ENCODE peak calls at places on chromosomes 7 and 10, in four cellular contexts. X is GM12878, D is H1, W is HepG2. I is an unnamed sample.

GRCh38 chr7:78769551-78770101 is 683.8 kb downstream of the MAGI2 start:
- DNase-seq in X (peak), D (no peak), W (no peak), I (no peak)

GRCh38 chr7:157096286-157097055 is 42.3 kb upstream of the UBE3C start:
- DNase-seq in X (no peak), D (no peak), W (no peak), I (no peak)

GRCh38 chr10:76311752-76312699 is 880.6 kb downstream of the LRMDA start:
- DNase-seq in X (no peak), D (no peak), W (peak), I (peak)

GRCh38 chr7:79361214-79361613 is 92.3 kb downstream of the MAGI2 start:
- DNase-seq in X (no peak), D (no peak), W (no peak), I (no peak)

GRCh38 chr10:124417846-124418725 is 637 bp downstream of the OAT start:
- DNase-seq in X (no peak), D (no peak), W (peak), I (peak)

GRCh38 chr10:8037199-8037801 is 17.2 kb upstream of the GATA3 start:
- DNase-seq in X (no peak), D (no peak), W (no peak), I (no peak)

GRCh38 chr7:69419928-69420327 is 178.3 kb upstream of the AUTS2 start:
- DNase-seq in X (no peak), D (no peak), W (no peak), I (no peak)

GRCh38 chr10:85188770-85189484 is 860.5 kb downstream of the CCSER2 start:
- DNase-seq in X (no peak), D (no peak), W (no peak), I (no peak)

GRCh38 chr10:69936091-69936490 is 116.6 kb upstream of the MACROH2A2 start:
- DNase-seq in X (no peak), D (no peak), W (no peak), I (peak)

GRCh38 chr10:75400769-75401568 is 595 bp downstream of the ZNF503 start:
- DNase-seq in X (no peak), D (no peak), W (no peak), I (no peak)

GRCh38 chr10:133060022-133060421 is 27.7 kb upstream of the ADGRA1 start:
- DNase-seq in X (no peak), D (no peak), W (no peak), I (no peak)

GRCh38 chr10:47249881-47250280 is 50.1 kb upstream of the GDF10 start:
- DNase-seq in X (no peak), D (no peak), W (no peak), I (no peak)

GRCh38 chr10:71085689-71086438 is 126.5 kb upstream of the UNC5B start:
- DNase-seq in X (no peak), D (no peak), W (no peak), I (no peak)

GRCh38 chr10:72083234-72084093 is 4.9 kb downstream of the SPOCK2 start:
- DNase-seq in X (no peak), D (no peak), W (no peak), I (no peak)

GRCh38 chr10:62594093-62594520 is 210.4 kb upstream of the ADO start:
- DNase-seq in X (peak), D (peak), W (peak), I (peak)

GRCh38 chr7:105643384-105643783 is 62.1 kb upstream of the EFCAB10 start:
- DNase-seq in X (no peak), D (no peak), W (no peak), I (peak)

GRCh38 chr10:98267069-98267893 is 713 bp downstream of the LOXL4 start:
- DNase-seq in X (no peak), D (no peak), W (no peak), I (no peak)

GRCh38 chr7:141785711-141786552 is 4.1 kb upstream of the TAS2R5 start:
- DNase-seq in X (peak), D (no peak), W (peak), I (peak)

GRCh38 chr7:85890244-85890811 is 703.5 kb upstream of the SEMA3D start:
- DNase-seq in X (no peak), D (no peak), W (peak), I (no peak)

GRCh38 chr7:44935016-44935415 is 43.8 kb downstream of the MYO1G start:
- DNase-seq in X (no peak), D (no peak), W (no peak), I (no peak)

GRCh38 chr10:132069849-132070182 is 4.1 kb downstream of the JAKMIP3 start:
- DNase-seq in X (no peak), D (no peak), W (no peak), I (no peak)

GRCh38 chr7:41385996-41386395 is 316.9 kb downstream of the INHBA start:
- DNase-seq in X (no peak), D (no peak), W (no peak), I (no peak)

GRCh38 chr10:45379891-45380540 is 6.0 kb downstream of the ALOX5 start:
- DNase-seq in X (no peak), D (no peak), W (no peak), I (no peak)

GRCh38 chr10:132962623-132963429 is 20.5 kb upstream of the CFAP46 start:
- DNase-seq in X (no peak), D (no peak), W (no peak), I (no peak)

GRCh38 chr10:37289833-37290464 is 164.6 kb downstream of the ANKRD30A start:
- DNase-seq in X (no peak), D (no peak), W (no peak), I (no peak)

GRCh38 chr10:31464552-31464951 is 145.5 kb downstream of the ZEB1 start:
- DNase-seq in X (no peak), D (no peak), W (no peak), I (no peak)

GRCh38 chr7:43758861-43759683 is 592 bp downstream of the BLVRA start:
- DNase-seq in X (no peak), D (no peak), W (no peak), I (peak)

GRCh38 chr7:52365349-52365748 is 670.1 kb upstream of the POM121L12 start:
- DNase-seq in X (no peak), D (no peak), W (no peak), I (no peak)

GRCh38 chr10:11178606-11179221 is 161.0 kb downstream of the CELF2 start:
- DNase-seq in X (peak), D (no peak), W (no peak), I (peak)

GRCh38 chr10:130399425-130399950 is 263.3 kb downstream of the GLRX3 start:
- DNase-seq in X (no peak), D (no peak), W (no peak), I (no peak)

GRCh38 chr7:16989883-16990413 is 108.2 kb upstream of the AGR3 start:
- DNase-seq in X (no peak), D (no peak), W (peak), I (no peak)

GRCh38 chr7:111384065-111384891 is 178.0 kb downstream of the IMMP2L start:
- DNase-seq in X (no peak), D (no peak), W (no peak), I (no peak)

GRCh38 chr7:79217468-79217867 is 236.0 kb downstream of the MAGI2 start:
- DNase-seq in X (no peak), D (no peak), W (peak), I (no peak)

GRCh38 chr10:30188567-30189253 is 129.3 kb upstream of the JCAD start:
- DNase-seq in X (no peak), D (no peak), W (no peak), I (no peak)

GRCh38 chr10:88926484-88927249 is 25.9 kb downstream of the ACTA2 start:
- DNase-seq in X (no peak), D (no peak), W (no peak), I (no peak)

GRCh38 chr7:123770378-123770777 is 21.6 kb upstream of the WASL start:
- DNase-seq in X (no peak), D (no peak), W (peak), I (no peak)

GRCh38 chr10:12540341-12540781 is 191.0 kb downstream of the CAMK1D start:
- DNase-seq in X (no peak), D (no peak), W (no peak), I (no peak)

GRCh38 chr7:142612264-142612881 is 136.9 kb upstream of the PRSS1 start:
- DNase-seq in X (no peak), D (no peak), W (no peak), I (no peak)

GRCh38 chr7:102836977-102837376 is 75.8 kb upstream of the LRRC17 start:
- DNase-seq in X (no peak), D (no peak), W (no peak), I (no peak)

GRCh38 chr7:17370901-17371550 is 72.6 kb downstream of the AHR start:
- DNase-seq in X (no peak), D (no peak), W (no peak), I (no peak)

DNA sequence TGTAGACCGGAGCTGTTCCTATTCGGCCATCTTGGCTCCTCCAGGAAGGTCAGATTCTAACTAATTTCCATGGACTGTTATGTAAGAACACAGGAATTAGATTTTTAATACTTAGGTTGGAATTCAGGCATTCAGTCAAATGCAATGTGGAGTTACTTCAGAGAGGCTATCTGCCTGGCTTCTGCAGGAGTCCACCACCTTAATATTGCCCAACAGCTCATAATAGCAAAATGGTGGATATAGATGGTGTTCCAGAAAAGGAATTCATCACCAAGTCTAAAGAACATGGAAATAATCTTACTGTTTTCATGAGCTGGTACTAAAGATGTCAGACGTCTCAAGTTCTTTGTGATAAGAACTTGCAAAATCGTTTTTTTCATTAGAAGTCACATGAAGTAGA is 39.5 kb downstream of the CRHR2 start:
- DNase-seq in X (no peak), D (no peak), W (no peak), I (no peak)
- H3K4me3 ChIP-seq in X (no peak), D (peak), W (no peak), I (no peak)

GRCh38 chr7:2212906-2213305 is 19.8 kb downstream of the MAD1L1 start:
- DNase-seq in X (no peak), D (no peak), W (no peak), I (no peak)
- TF ChIP-seq BRCA1 in X (no peak), D (no peak), W (no peak), I (no peak)

DNA sequence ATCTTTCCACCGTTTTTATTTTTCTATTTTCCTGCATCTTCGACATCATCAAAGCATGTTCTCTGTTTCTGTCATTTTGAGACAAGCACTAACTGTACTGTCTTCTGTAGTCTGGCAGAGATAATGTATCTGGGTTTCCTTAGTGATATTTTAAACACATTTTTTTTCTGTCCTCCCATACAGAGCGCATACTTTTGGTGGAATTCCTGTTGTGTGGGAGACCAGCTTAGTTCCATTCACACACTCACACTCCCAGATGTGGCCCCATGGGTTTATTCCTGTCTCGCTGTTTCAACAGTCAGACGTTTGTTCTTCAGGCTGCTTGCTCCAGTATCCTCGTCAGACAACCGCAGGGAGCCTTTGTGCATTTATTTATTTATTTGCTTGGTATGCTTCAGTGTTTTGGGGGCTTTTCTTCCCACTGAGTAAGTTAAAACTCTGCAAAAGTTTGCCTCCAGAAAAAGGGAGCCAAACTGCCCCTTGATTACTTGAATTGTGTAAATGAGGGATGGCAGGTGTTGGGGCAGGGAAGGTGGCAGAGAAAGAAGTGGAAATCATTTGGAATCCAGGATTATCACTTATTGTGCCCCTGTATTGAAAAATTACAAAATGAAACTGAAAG is 456.8 kb upstream of the KLF6 start:
- DNase-seq in X (no peak), D (no peak), W (no peak), I (no peak)
- H3K4me3 ChIP-seq in X (no peak), D (no peak), W (no peak), I (no peak)

GRCh38 chr7:140023728-140024127 is 39.0 kb downstream of the PARP12 start:
- DNase-seq in X (no peak), D (no peak), W (no peak), I (no peak)
- TF ChIP-seq BRCA1 in X (no peak), D (no peak), W (no peak), I (no peak)